ENCODE peak calls at places on chromosome 16, in six cellular contexts. One of them, this sample, is unnamed.

GRCh38 chr16:23597003-23597756 is 1.1 kb upstream of the NDUFAB1 start:
- DNase-seq in iPS DF 19.7: peak; percentile 23
- DNase-seq in substantia nigra: no peak
- DNase-seq in BJ: no peak
- DNase-seq in fibroblast of lung: no peak
- DNase-seq in activated CD4-positive, alpha-beta T cell treated with anti-CD3 and anti-CD28 coated beads, Interleukin-2, amount 10 ng/mL, durations not matched to agents 24 days and 14 days: peak; percentile 65
- DNase-seq in this sample: no peak

GRCh38 chr16:58299757-58300349 is 5.0 kb upstream of the PRSS54 start:
- DNase-seq in iPS DF 19.7: no peak
- DNase-seq in substantia nigra: no peak
- DNase-seq in BJ: no peak
- DNase-seq in fibroblast of lung: peak; percentile 1
- DNase-seq in activated CD4-positive, alpha-beta T cell treated with anti-CD3 and anti-CD28 coated beads, Interleukin-2, amount 10 ng/mL, durations not matched to agents 24 days and 14 days: peak; percentile 78
- DNase-seq in this sample: peak; percentile 4

GRCh38 chr16:15866451-15866850 is 9.6 kb upstream of the MYH11 start:
- DNase-seq in iPS DF 19.7: no peak
- DNase-seq in substantia nigra: no peak
- DNase-seq in BJ: no peak
- DNase-seq in fibroblast of lung: no peak
- DNase-seq in activated CD4-positive, alpha-beta T cell treated with anti-CD3 and anti-CD28 coated beads, Interleukin-2, amount 10 ng/mL, durations not matched to agents 24 days and 14 days: no peak
- DNase-seq in this sample: no peak

GRCh38 chr16:81551141-81551808 is 106.7 kb downstream of the CMIP start:
- DNase-seq in iPS DF 19.7: no peak
- DNase-seq in substantia nigra: no peak
- DNase-seq in BJ: no peak
- DNase-seq in fibroblast of lung: peak; percentile 84
- DNase-seq in activated CD4-positive, alpha-beta T cell treated with anti-CD3 and anti-CD28 coated beads, Interleukin-2, amount 10 ng/mL, durations not matched to agents 24 days and 14 days: peak; percentile 58
- DNase-seq in this sample: peak; percentile 15

GRCh38 chr16:48499822-48500440 is 110.0 kb downstream of the N4BP1 start:
- DNase-seq in iPS DF 19.7: no peak
- DNase-seq in substantia nigra: no peak
- DNase-seq in BJ: peak; percentile 60
- DNase-seq in fibroblast of lung: peak; percentile 94
- DNase-seq in activated CD4-positive, alpha-beta T cell treated with anti-CD3 and anti-CD28 coated beads, Interleukin-2, amount 10 ng/mL, durations not matched to agents 24 days and 14 days: no peak
- DNase-seq in this sample: no peak

GRCh38 chr16:18788828-18789514 is 1.2 kb downstream of the RPS15A start:
- DNase-seq in iPS DF 19.7: no peak
- DNase-seq in substantia nigra: no peak
- DNase-seq in BJ: no peak
- DNase-seq in fibroblast of lung: peak; percentile 33
- DNase-seq in activated CD4-positive, alpha-beta T cell treated with anti-CD3 and anti-CD28 coated beads, Interleukin-2, amount 10 ng/mL, durations not matched to agents 24 days and 14 days: no peak
- DNase-seq in this sample: no peak

GRCh38 chr16:56451753-56452689 is 667 bp downstream of the OGFOD1 start:
- DNase-seq in iPS DF 19.7: no peak
- DNase-seq in substantia nigra: no peak
- DNase-seq in BJ: peak; percentile 2
- DNase-seq in fibroblast of lung: peak; percentile 45
- DNase-seq in activated CD4-positive, alpha-beta T cell treated with anti-CD3 and anti-CD28 coated beads, Interleukin-2, amount 10 ng/mL, durations not matched to agents 24 days and 14 days: peak; percentile 68
- DNase-seq in this sample: peak; percentile 31

GRCh38 chr16:83843657-83844056 is 35.9 kb downstream of the HSBP1 start:
- DNase-seq in iPS DF 19.7: no peak
- DNase-seq in substantia nigra: no peak
- DNase-seq in BJ: no peak
- DNase-seq in fibroblast of lung: no peak
- DNase-seq in activated CD4-positive, alpha-beta T cell treated with anti-CD3 and anti-CD28 coated beads, Interleukin-2, amount 10 ng/mL, durations not matched to agents 24 days and 14 days: no peak
- DNase-seq in this sample: peak; percentile 88

GRCh38 chr16:56755038-56755437 is 25.1 kb downstream of the NUP93 start:
- DNase-seq in iPS DF 19.7: no peak
- DNase-seq in substantia nigra: no peak
- DNase-seq in BJ: no peak
- DNase-seq in fibroblast of lung: no peak
- DNase-seq in activated CD4-positive, alpha-beta T cell treated with anti-CD3 and anti-CD28 coated beads, Interleukin-2, amount 10 ng/mL, durations not matched to agents 24 days and 14 days: no peak
- DNase-seq in this sample: no peak

GRCh38 chr16:16110111-16110490 is 113.2 kb downstream of the ABCC6 start:
- DNase-seq in iPS DF 19.7: no peak
- DNase-seq in substantia nigra: no peak
- DNase-seq in BJ: no peak
- DNase-seq in fibroblast of lung: no peak
- DNase-seq in activated CD4-positive, alpha-beta T cell treated with anti-CD3 and anti-CD28 coated beads, Interleukin-2, amount 10 ng/mL, durations not matched to agents 24 days and 14 days: no peak
- DNase-seq in this sample: no peak

GRCh38 chr16:88365244-88365865 is 17.4 kb upstream of the ZNF469 start:
- DNase-seq in iPS DF 19.7: no peak
- DNase-seq in substantia nigra: no peak
- DNase-seq in BJ: no peak
- DNase-seq in fibroblast of lung: no peak
- DNase-seq in activated CD4-positive, alpha-beta T cell treated with anti-CD3 and anti-CD28 coated beads, Interleukin-2, amount 10 ng/mL, durations not matched to agents 24 days and 14 days: no peak
- DNase-seq in this sample: no peak

GRCh38 chr16:8852534-8852933 is 16.3 kb downstream of the CARHSP1 start:
- DNase-seq in iPS DF 19.7: no peak
- DNase-seq in substantia nigra: no peak
- DNase-seq in BJ: no peak
- DNase-seq in fibroblast of lung: no peak
- DNase-seq in activated CD4-positive, alpha-beta T cell treated with anti-CD3 and anti-CD28 coated beads, Interleukin-2, amount 10 ng/mL, durations not matched to agents 24 days and 14 days: no peak
- DNase-seq in this sample: no peak

GRCh38 chr16:30437511-30438046 is 7.7 kb upstream of the DCTPP1 start:
- DNase-seq in iPS DF 19.7: no peak
- DNase-seq in substantia nigra: no peak
- DNase-seq in BJ: no peak
- DNase-seq in fibroblast of lung: no peak
- DNase-seq in activated CD4-positive, alpha-beta T cell treated with anti-CD3 and anti-CD28 coated beads, Interleukin-2, amount 10 ng/mL, durations not matched to agents 24 days and 14 days: no peak
- DNase-seq in this sample: no peak

GRCh38 chr16:48613061-48613957 is 3.3 kb upstream of the N4BP1 start:
- DNase-seq in iPS DF 19.7: no peak
- DNase-seq in substantia nigra: no peak
- DNase-seq in BJ: no peak
- DNase-seq in fibroblast of lung: no peak
- DNase-seq in activated CD4-positive, alpha-beta T cell treated with anti-CD3 and anti-CD28 coated beads, Interleukin-2, amount 10 ng/mL, durations not matched to agents 24 days and 14 days: peak; percentile 91
- DNase-seq in this sample: no peak

GRCh38 chr16:4704913-4705312 is 11.6 kb downstream of the NUDT16L1 start:
- DNase-seq in iPS DF 19.7: no peak
- DNase-seq in substantia nigra: no peak
- DNase-seq in BJ: no peak
- DNase-seq in fibroblast of lung: no peak
- DNase-seq in activated CD4-positive, alpha-beta T cell treated with anti-CD3 and anti-CD28 coated beads, Interleukin-2, amount 10 ng/mL, durations not matched to agents 24 days and 14 days: no peak
- DNase-seq in this sample: no peak

GRCh38 chr16:80038566-80038965 is 438.0 kb upstream of the MAF start:
- DNase-seq in iPS DF 19.7: no peak
- DNase-seq in substantia nigra: no peak
- DNase-seq in BJ: no peak
- DNase-seq in fibroblast of lung: no peak
- DNase-seq in activated CD4-positive, alpha-beta T cell treated with anti-CD3 and anti-CD28 coated beads, Interleukin-2, amount 10 ng/mL, durations not matched to agents 24 days and 14 days: no peak
- DNase-seq in this sample: no peak

GRCh38 chr16:48193846-48194245 is 38.1 kb upstream of the ABCC12 start:
- DNase-seq in iPS DF 19.7: no peak
- DNase-seq in substantia nigra: no peak
- DNase-seq in BJ: no peak
- DNase-seq in fibroblast of lung: no peak
- DNase-seq in activated CD4-positive, alpha-beta T cell treated with anti-CD3 and anti-CD28 coated beads, Interleukin-2, amount 10 ng/mL, durations not matched to agents 24 days and 14 days: no peak
- DNase-seq in this sample: no peak

GRCh38 chr16:2150418-2151187 is 2.2 kb downstream of the RAB26 start:
- DNase-seq in iPS DF 19.7: no peak
- DNase-seq in substantia nigra: no peak
- DNase-seq in BJ: no peak
- DNase-seq in fibroblast of lung: peak; percentile 66
- DNase-seq in activated CD4-positive, alpha-beta T cell treated with anti-CD3 and anti-CD28 coated beads, Interleukin-2, amount 10 ng/mL, durations not matched to agents 24 days and 14 days: no peak
- DNase-seq in this sample: no peak

GRCh38 chr16:49521706-49522325 is 148.2 kb downstream of the C16orf78 start:
- DNase-seq in iPS DF 19.7: no peak
- DNase-seq in substantia nigra: no peak
- DNase-seq in BJ: no peak
- DNase-seq in fibroblast of lung: no peak
- DNase-seq in activated CD4-positive, alpha-beta T cell treated with anti-CD3 and anti-CD28 coated beads, Interleukin-2, amount 10 ng/mL, durations not matched to agents 24 days and 14 days: no peak
- DNase-seq in this sample: no peak

GRCh38 chr16:12896562-12896961 is 4.8 kb upstream of the SHISA9 start:
- DNase-seq in iPS DF 19.7: no peak
- DNase-seq in substantia nigra: no peak
- DNase-seq in BJ: no peak
- DNase-seq in fibroblast of lung: peak; percentile 15
- DNase-seq in activated CD4-positive, alpha-beta T cell treated with anti-CD3 and anti-CD28 coated beads, Interleukin-2, amount 10 ng/mL, durations not matched to agents 24 days and 14 days: no peak
- DNase-seq in this sample: no peak

GRCh38 chr16:50276801-50277560 is 10.6 kb downstream of the ADCY7 start:
- DNase-seq in iPS DF 19.7: no peak
- DNase-seq in substantia nigra: no peak
- DNase-seq in BJ: no peak
- DNase-seq in fibroblast of lung: no peak
- DNase-seq in activated CD4-positive, alpha-beta T cell treated with anti-CD3 and anti-CD28 coated beads, Interleukin-2, amount 10 ng/mL, durations not matched to agents 24 days and 14 days: no peak
- DNase-seq in this sample: no peak

GRCh38 chr16:15970202-15970601 is 20.8 kb downstream of the ABCC1 start:
- DNase-seq in iPS DF 19.7: peak; percentile 95
- DNase-seq in substantia nigra: no peak
- DNase-seq in BJ: no peak
- DNase-seq in fibroblast of lung: no peak
- DNase-seq in activated CD4-positive, alpha-beta T cell treated with anti-CD3 and anti-CD28 coated beads, Interleukin-2, amount 10 ng/mL, durations not matched to agents 24 days and 14 days: no peak
- DNase-seq in this sample: no peak

GRCh38 chr16:89707695-89708094 is 6.2 kb upstream of the SPATA2L start:
- DNase-seq in iPS DF 19.7: no peak
- DNase-seq in substantia nigra: no peak
- DNase-seq in BJ: no peak
- DNase-seq in fibroblast of lung: no peak
- DNase-seq in activated CD4-positive, alpha-beta T cell treated with anti-CD3 and anti-CD28 coated beads, Interleukin-2, amount 10 ng/mL, durations not matched to agents 24 days and 14 days: no peak
- DNase-seq in this sample: no peak

GRCh38 chr16:75193265-75193650 is 13.7 kb downstream of the CTRB2 start:
- DNase-seq in iPS DF 19.7: no peak
- DNase-seq in substantia nigra: no peak
- DNase-seq in BJ: no peak
- DNase-seq in fibroblast of lung: no peak
- DNase-seq in activated CD4-positive, alpha-beta T cell treated with anti-CD3 and anti-CD28 coated beads, Interleukin-2, amount 10 ng/mL, durations not matched to agents 24 days and 14 days: no peak
- DNase-seq in this sample: no peak

GRCh38 chr16:50838885-50839284 is 97.0 kb downstream of the CYLD start:
- DNase-seq in iPS DF 19.7: no peak
- DNase-seq in substantia nigra: no peak
- DNase-seq in BJ: no peak
- DNase-seq in fibroblast of lung: no peak
- DNase-seq in activated CD4-positive, alpha-beta T cell treated with anti-CD3 and anti-CD28 coated beads, Interleukin-2, amount 10 ng/mL, durations not matched to agents 24 days and 14 days: no peak
- DNase-seq in this sample: no peak

GRCh38 chr16:17301593-17302135 is 169.1 kb downstream of the XYLT1 start:
- DNase-seq in iPS DF 19.7: no peak
- DNase-seq in substantia nigra: no peak
- DNase-seq in BJ: no peak
- DNase-seq in fibroblast of lung: no peak
- DNase-seq in activated CD4-positive, alpha-beta T cell treated with anti-CD3 and anti-CD28 coated beads, Interleukin-2, amount 10 ng/mL, durations not matched to agents 24 days and 14 days: no peak
- DNase-seq in this sample: peak; percentile 80

GRCh38 chr16:87535855-87536794 is 43.3 kb upstream of the ZCCHC14 start:
- DNase-seq in iPS DF 19.7: peak; percentile 67
- DNase-seq in substantia nigra: no peak
- DNase-seq in BJ: no peak
- DNase-seq in fibroblast of lung: no peak
- DNase-seq in activated CD4-positive, alpha-beta T cell treated with anti-CD3 and anti-CD28 coated beads, Interleukin-2, amount 10 ng/mL, durations not matched to agents 24 days and 14 days: no peak
- DNase-seq in this sample: no peak

GRCh38 chr16:81880816-81881215 is 101.7 kb downstream of the PLCG2 start:
- DNase-seq in iPS DF 19.7: no peak
- DNase-seq in substantia nigra: no peak
- DNase-seq in BJ: no peak
- DNase-seq in fibroblast of lung: no peak
- DNase-seq in activated CD4-positive, alpha-beta T cell treated with anti-CD3 and anti-CD28 coated beads, Interleukin-2, amount 10 ng/mL, durations not matched to agents 24 days and 14 days: no peak
- DNase-seq in this sample: no peak

GRCh38 chr16:58472266-58472665 is 27.7 kb upstream of the NDRG4 start:
- DNase-seq in iPS DF 19.7: no peak
- DNase-seq in substantia nigra: no peak
- DNase-seq in BJ: no peak
- DNase-seq in fibroblast of lung: no peak
- DNase-seq in activated CD4-positive, alpha-beta T cell treated with anti-CD3 and anti-CD28 coated beads, Interleukin-2, amount 10 ng/mL, durations not matched to agents 24 days and 14 days: no peak
- DNase-seq in this sample: no peak

GRCh38 chr16:80663078-80663477 is 122.3 kb downstream of the DYNLRB2 start:
- DNase-seq in iPS DF 19.7: no peak
- DNase-seq in substantia nigra: no peak
- DNase-seq in BJ: no peak
- DNase-seq in fibroblast of lung: no peak
- DNase-seq in activated CD4-positive, alpha-beta T cell treated with anti-CD3 and anti-CD28 coated beads, Interleukin-2, amount 10 ng/mL, durations not matched to agents 24 days and 14 days: peak; percentile 37
- DNase-seq in this sample: no peak

GRCh38 chr16:57617604-57618111 is 10.8 kb upstream of the ADGRG1 start:
- DNase-seq in iPS DF 19.7: no peak
- DNase-seq in substantia nigra: no peak
- DNase-seq in BJ: no peak
- DNase-seq in fibroblast of lung: no peak
- DNase-seq in activated CD4-positive, alpha-beta T cell treated with anti-CD3 and anti-CD28 coated beads, Interleukin-2, amount 10 ng/mL, durations not matched to agents 24 days and 14 days: no peak
- DNase-seq in this sample: no peak

GRCh38 chr16:13014516-13014915 is 113.1 kb downstream of the SHISA9 start:
- DNase-seq in iPS DF 19.7: peak; percentile 63
- DNase-seq in substantia nigra: no peak
- DNase-seq in BJ: no peak
- DNase-seq in fibroblast of lung: no peak
- DNase-seq in activated CD4-positive, alpha-beta T cell treated with anti-CD3 and anti-CD28 coated beads, Interleukin-2, amount 10 ng/mL, durations not matched to agents 24 days and 14 days: no peak
- DNase-seq in this sample: no peak

GRCh38 chr16:68470461-68471150 is 22.3 kb upstream of the SMPD3 start:
- DNase-seq in iPS DF 19.7: no peak
- DNase-seq in substantia nigra: peak; percentile 8
- DNase-seq in BJ: no peak
- DNase-seq in fibroblast of lung: no peak
- DNase-seq in activated CD4-positive, alpha-beta T cell treated with anti-CD3 and anti-CD28 coated beads, Interleukin-2, amount 10 ng/mL, durations not matched to agents 24 days and 14 days: no peak
- DNase-seq in this sample: peak; percentile 95

This sample was measured in HL-60.